ENCODE peak calls at places on chromosomes 6 and 20, in eight cellular contexts. P is HCT116; K is stromal cell of bone marrow; D is bronchial epithelial cell; X is AG10803; Q is activated CD4-positive, alpha-beta memory T cell treated with anti-CD3 and anti-CD28 coated beads for 36 hours; C is HS-5; O is cardiac fibroblast. N is an unnamed sample.

GRCh38 chr6:123030292-123030691 is 34.3 kb downstream of the CLVS2 start:
- DNase-seq in P (no peak), K (no peak), D (peak; percentile 63), X (no peak), Q (no peak), C (no peak), O (peak; percentile 25), N (no peak)

GRCh38 chr6:29602564-29603361 is 17.8 kb downstream of the OR2H2 start:
- DNase-seq in P (peak; percentile 6), K (no peak), D (no peak), X (no peak), Q (no peak), C (no peak), O (peak; percentile 29), N (no peak)

GRCh38 chr20:48841196-48841860 is 13.5 kb upstream of the PREX1 start:
- DNase-seq in P (no peak), K (no peak), D (no peak), X (no peak), Q (no peak), C (no peak), O (no peak), N (no peak)

GRCh38 chr20:59039233-59039632 is 3.4 kb downstream of the PRELID3B start:
- DNase-seq in P (no peak), K (no peak), D (no peak), X (peak; percentile 40), Q (no peak), C (no peak), O (peak; percentile 55), N (no peak)

GRCh38 chr6:146542881-146543210 is 787 bp upstream of the RAB32 start:
- DNase-seq in P (no peak), K (no peak), D (no peak), X (no peak), Q (no peak), C (no peak), O (peak; percentile 54), N (no peak)

GRCh38 chr6:44221961-44222335 is 1.4 kb upstream of the SLC29A1 start:
- DNase-seq in P (no peak), K (no peak), D (no peak), X (no peak), Q (peak; percentile 22), C (no peak), O (no peak), N (no peak)

GRCh38 chr6:18468162-18468843 is 81.2 kb downstream of the RNF144B start:
- DNase-seq in P (no peak), K (no peak), D (no peak), X (no peak), Q (no peak), C (no peak), O (no peak), N (no peak)

GRCh38 chr6:158599635-158600034 is 39.7 kb downstream of the TMEM181 start:
- DNase-seq in P (no peak), K (no peak), D (no peak), X (no peak), Q (no peak), C (no peak), O (no peak), N (no peak)

GRCh38 chr6:14665827-14666724 is 548.5 kb downstream of the CD83 start:
- DNase-seq in P (no peak), K (peak; percentile 94), D (peak; percentile 99), X (peak; percentile 84), Q (peak; percentile 84), C (peak; percentile 97), O (peak; percentile 99), N (peak; percentile 81)

GRCh38 chr6:40916816-40917215 is 122.2 kb downstream of the UNC5CL start:
- DNase-seq in P (no peak), K (no peak), D (no peak), X (peak; percentile 44), Q (no peak), C (no peak), O (no peak), N (no peak)

GRCh38 chr20:59385461-59385860 is 85.0 kb downstream of the EDN3 start:
- DNase-seq in P (no peak), K (no peak), D (no peak), X (no peak), Q (peak; percentile 12), C (no peak), O (no peak), N (no peak)

GRCh38 chr6:158780963-158781691 is 38.0 kb downstream of the EZR start:
- DNase-seq in P (no peak), K (no peak), D (peak; percentile 83), X (no peak), Q (no peak), C (no peak), O (no peak), N (no peak)

GRCh38 chr6:8857160-8857559 is 421.8 kb upstream of the SLC35B3 start:
- DNase-seq in P (no peak), K (no peak), D (no peak), X (no peak), Q (no peak), C (no peak), O (no peak), N (no peak)

GRCh38 chr6:25085761-25086160 is 150.0 kb upstream of the RIPOR2 start:
- DNase-seq in P (no peak), K (no peak), D (no peak), X (no peak), Q (no peak), C (no peak), O (no peak), N (no peak)

GRCh38 chr20:48864738-48865318 is 37.0 kb upstream of the PREX1 start:
- DNase-seq in P (no peak), K (no peak), D (no peak), X (no peak), Q (no peak), C (no peak), O (no peak), N (no peak)

GRCh38 chr20:64256282-64256947 is 867 bp downstream of the PCMTD2 start:
- DNase-seq in P (no peak), K (no peak), D (peak; percentile 19), X (peak; percentile 9), Q (no peak), C (peak; percentile 4), O (no peak), N (no peak)

GRCh38 chr6:88349511-88349910 is 183.4 kb upstream of the CNR1 start:
- DNase-seq in P (no peak), K (no peak), D (peak; percentile 32), X (peak; percentile 26), Q (no peak), C (no peak), O (peak; percentile 93), N (no peak)

GRCh38 chr6:158631678-158632537 is 12.6 kb downstream of the DYNLT1 start:
- DNase-seq in P (peak; percentile 69), K (peak; percentile 72), D (peak; percentile 64), X (peak; percentile 58), Q (no peak), C (no peak), O (peak; percentile 90), N (peak; percentile 82)

GRCh38 chr20:19519461-19519860 is 238.6 kb upstream of the RIN2 start:
- DNase-seq in P (no peak), K (no peak), D (no peak), X (no peak), Q (no peak), C (no peak), O (no peak), N (no peak)

GRCh38 chr20:37552415-37552814 is 24.7 kb upstream of the BLCAP start:
- DNase-seq in P (no peak), K (no peak), D (peak; percentile 74), X (peak; percentile 26), Q (no peak), C (peak; percentile 36), O (peak; percentile 26), N (no peak)

GRCh38 chr6:41757931-41758640 is 10.9 kb upstream of the PGC start:
- DNase-seq in P (no peak), K (no peak), D (no peak), X (no peak), Q (no peak), C (no peak), O (no peak), N (no peak)

GRCh38 chr6:25176466-25176865 is 102.7 kb upstream of the CARMIL1 start:
- DNase-seq in P (no peak), K (no peak), D (no peak), X (no peak), Q (no peak), C (no peak), O (no peak), N (no peak)

GRCh38 chr6:72561629-72562028 is 60.2 kb upstream of the KCNQ5 start:
- DNase-seq in P (no peak), K (no peak), D (no peak), X (no peak), Q (no peak), C (no peak), O (no peak), N (no peak)

GRCh38 chr6:37648465-37649330 is 49.0 kb downstream of the MDGA1 start:
- DNase-seq in P (peak; percentile 47), K (no peak), D (peak; percentile 68), X (no peak), Q (peak; percentile 64), C (no peak), O (no peak), N (no peak)

GRCh38 chr20:61166324-61166723 is 85.7 kb upstream of the CDH4 start:
- DNase-seq in P (no peak), K (peak; percentile 13), D (no peak), X (peak; percentile 47), Q (no peak), C (peak; percentile 55), O (peak; percentile 57), N (no peak)

GRCh38 chr6:166423781-166424180 is 41.0 kb upstream of the MPC1 start:
- DNase-seq in P (no peak), K (no peak), D (no peak), X (no peak), Q (no peak), C (no peak), O (no peak), N (no peak)

GRCh38 chr20:12617076-12617475 is 391.7 kb upstream of the SPTLC3 start:
- DNase-seq in P (no peak), K (no peak), D (no peak), X (no peak), Q (no peak), C (no peak), O (no peak), N (no peak)

GRCh38 chr6:105192707-105193465 is 13.1 kb upstream of the POPDC3 start:
- DNase-seq in P (no peak), K (peak; percentile 75), D (peak; percentile 76), X (peak; percentile 95), Q (no peak), C (no peak), O (peak; percentile 65), N (no peak)

GRCh38 chr6:55405474-55406220 is 78.4 kb downstream of the GFRAL start:
- DNase-seq in P (no peak), K (no peak), D (no peak), X (peak; percentile 3), Q (no peak), C (no peak), O (no peak), N (no peak)

GRCh38 chr6:150971230-150971629 is 105.7 kb downstream of the MTHFD1L start:
- DNase-seq in P (no peak), K (no peak), D (no peak), X (no peak), Q (no peak), C (no peak), O (no peak), N (no peak)

GRCh38 chr6:47057830-47058540 is 15.9 kb upstream of the ADGRF1 start:
- DNase-seq in P (no peak), K (no peak), D (peak; percentile 87), X (peak; percentile 26), Q (no peak), C (no peak), O (peak; percentile 56), N (no peak)

N was measured in H54.